ENCODE peak calls at places on chromosomes 5 and 9, in seven cellular contexts. R, A, P, X, G, D and S are unnamed samples.

GRCh38 chr5:90645024-90645610 is 86.5 kb downstream of the ADGRV1 start:
- DNase-seq in A (peak), X (no peak), R (no peak), P (peak), G (peak), D (no peak), S (no peak)

GRCh38 chr9:98118640-98119601 is at the start of gene TRIM14:
- DNase-seq in P (peak), D (peak), X (peak), A (peak), R (peak), G (peak), S (peak)

GRCh38 chr5:180785794-180786221 is 16.8 kb downstream of the MGAT1 start:
- DNase-seq in X (peak), R (no peak), D (no peak), P (peak), A (peak), G (peak), S (peak)

GRCh38 chr9:135422340-135422944 is 57.1 kb upstream of the PPP1R26 start:
- DNase-seq in X (no peak), D (no peak), G (no peak), P (no peak), A (peak), R (no peak), S (peak)

GRCh38 chr9:38309324-38310195 is 82.9 kb upstream of the ALDH1B1 start:
- DNase-seq in G (no peak), R (no peak), D (no peak), P (peak), X (no peak), A (no peak), S (no peak)

GRCh38 chr9:136210276-136210675 is 5.3 kb upstream of the LHX3 start:
- DNase-seq in P (no peak), A (no peak), G (no peak), D (no peak), X (no peak), R (no peak), S (no peak)

GRCh38 chr5:173878224-173878967 is 9.8 kb upstream of the CPEB4 start:
- DNase-seq in R (no peak), D (no peak), G (no peak), P (no peak), A (no peak), X (peak), S (no peak)

GRCh38 chr9:27865031-27865438 is 291.8 kb upstream of the C9orf72 start:
- DNase-seq in X (no peak), G (peak), R (no peak), P (no peak), D (no peak), A (no peak), S (no peak)

GRCh38 chr5:151319334-151319733 is 15.8 kb upstream of the SLC36A3 start:
- DNase-seq in R (no peak), G (peak), D (no peak), P (peak), X (peak), A (no peak), S (peak)

GRCh38 chr9:10366171-10366779 is 246.5 kb downstream of the PTPRD start:
- DNase-seq in X (no peak), G (peak), P (peak), D (peak), A (peak), R (no peak), S (peak)